ENCODE peak calls at places on chromosomes 16 and 17, in four cellular contexts. H is mammary epithelial cell, W is prostate gland, Q is cardiac muscle cell. F is an unnamed sample.

GRCh38 chr17:61837175-61838051 is 25.9 kb downstream of the BRIP1 start:
- DNase-seq in H (peak), W (peak), Q (peak), F (peak)

GRCh38 chr17:67891481-67892119 is 66.3 kb downstream of the BPTF start:
- DNase-seq in H (peak), W (peak), Q (peak), F (no peak)

GRCh38 chr17:64177346-64178010 is 47.5 kb upstream of the ERN1 start:
- DNase-seq in H (no peak), W (no peak), Q (no peak), F (no peak)

GRCh38 chr16:85935957-85936760 is 37.2 kb downstream of the IRF8 start:
- DNase-seq in H (no peak), W (no peak), Q (no peak), F (no peak)

GRCh38 chr17:69588739-69589334 is 174.3 kb downstream of the MAP2K6 start:
- DNase-seq in H (no peak), W (peak), Q (no peak), F (no peak)

GRCh38 chr17:75639771-75640555 is 6.7 kb downstream of the SMIM5 start:
- DNase-seq in H (no peak), W (peak), Q (no peak), F (no peak)

GRCh38 chr16:64202571-64202970 is 919.3 kb downstream of the CDH11 start:
- DNase-seq in H (no peak), W (no peak), Q (no peak), F (no peak)

GRCh38 chr16:81649561-81649960 is 129.5 kb upstream of the PLCG2 start:
- DNase-seq in H (no peak), W (no peak), Q (no peak), F (no peak)

GRCh38 chr16:10616744-10617640 is 36.6 kb upstream of the EMP2 start:
- DNase-seq in H (peak), W (peak), Q (peak), F (no peak)

GRCh38 chr16:31531096-31531495 is 3.4 kb downstream of the AHSP start:
- DNase-seq in H (no peak), W (no peak), Q (no peak), F (no peak)

GRCh38 chr17:48528153-48528912 is 2.5 kb downstream of the HOXB1 start:
- DNase-seq in H (no peak), W (no peak), Q (no peak), F (no peak)

GRCh38 chr16:58272855-58273254 is 22.0 kb downstream of the PRSS54 start:
- DNase-seq in H (no peak), W (no peak), Q (no peak), F (no peak)

GRCh38 chr16:2897110-2897509 is 14.1 kb downstream of the FLYWCH2 start:
- DNase-seq in H (no peak), W (no peak), Q (no peak), F (no peak)

GRCh38 chr17:17400070-17400469 is 76.7 kb upstream of the MED9 start:
- DNase-seq in H (no peak), W (no peak), Q (no peak), F (no peak)
- H3K27ac ChIP-seq in H (no peak), W (no peak), Q (no peak), F (no peak)

GRCh38 chr16:15857779-15858560 is 1.1 kb upstream of the MYH11 start:
- DNase-seq in H (no peak), W (peak), Q (peak), F (no peak)

GRCh38 chr16:15855704-15856003 is 1.2 kb downstream of the MYH11 start:
- DNase-seq in H (no peak), W (no peak), Q (no peak), F (no peak)

GRCh38 chr16:15856901-15857778 is at the start of gene MYH11:
- DNase-seq in H (peak), W (no peak), Q (peak), F (no peak)

GRCh38 chr16:15854906-15855703 is 1.7 kb downstream of the MYH11 start:
- DNase-seq in H (no peak), W (no peak), Q (no peak), F (no peak)

GRCh38 chr16:15856217-15856616 is 611 bp downstream of the MYH11 start:
- DNase-seq in H (no peak), W (no peak), Q (no peak), F (no peak)
- H3K27ac ChIP-seq in H (no peak), W (peak), Q (no peak), F (no peak)

DNA sequence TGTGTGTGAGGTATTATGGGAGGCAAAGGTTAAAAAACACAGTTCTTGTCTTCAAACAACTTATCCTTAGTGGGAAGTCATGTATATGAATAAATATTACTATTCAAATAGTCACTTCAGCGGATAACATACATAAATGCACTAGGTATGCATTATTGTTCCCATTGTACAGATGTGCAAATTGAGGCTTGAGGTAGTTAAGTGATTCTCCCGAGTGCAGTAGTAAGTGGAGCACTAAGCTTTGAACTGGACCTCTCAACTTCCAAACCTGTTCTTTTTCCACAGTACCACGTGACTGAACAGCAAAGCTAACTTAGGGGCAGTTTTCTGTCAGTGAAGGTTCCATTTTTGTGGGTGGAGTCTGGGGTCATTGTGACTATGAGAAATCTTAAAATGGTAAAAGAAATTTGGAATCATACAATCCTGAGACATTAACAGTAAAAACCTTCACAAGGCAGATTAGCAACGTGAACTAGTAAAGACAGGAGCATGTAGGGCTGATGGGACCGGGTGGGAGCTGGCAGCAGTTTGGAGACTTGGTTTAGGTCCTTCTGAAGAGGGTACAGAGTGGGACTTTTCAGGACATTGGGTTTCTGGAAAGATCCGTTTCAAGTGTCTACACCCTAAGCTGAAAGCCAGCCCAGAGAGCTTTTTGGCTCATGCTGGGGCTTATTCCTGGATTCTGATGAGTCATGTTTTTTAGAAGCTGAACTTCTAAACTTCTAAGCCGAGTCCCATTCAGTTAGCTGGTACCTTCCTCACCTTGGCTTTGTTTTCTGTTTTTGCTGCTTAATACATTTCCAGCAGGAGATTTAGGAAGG is 204.9 kb downstream of the PRKCA start:
- DNase-seq in H (peak), W (peak), Q (no peak), F (peak)
- H3K27ac ChIP-seq in H (peak), W (peak), Q (no peak), F (peak)

GRCh38 chr17:81487487-81488275 is 24.9 kb downstream of the ACTG1 start:
- DNase-seq in H (peak), W (peak), Q (peak), F (no peak)
- H3K27ac ChIP-seq in H (no peak), W (peak), Q (no peak), F (no peak)

GRCh38 chr17:81706757-81707624 is 3.8 kb downstream of the MRPL12 start:
- DNase-seq in H (no peak), W (no peak), Q (no peak), F (no peak)
- H3K27ac ChIP-seq in H (no peak), W (no peak), Q (no peak), F (no peak)

GRCh38 chr16:70437017-70437581 is 1.8 kb downstream of the ST3GAL2 start:
- DNase-seq in H (no peak), W (no peak), Q (peak), F (no peak)
- H3K27ac ChIP-seq in H (no peak), W (peak), Q (peak), F (no peak)